ENCODE peak calls at places on chromosomes 16 and 17, in seven cellular contexts. One of them, this sample, is unnamed.

GRCh38 chr16:19410435-19411153 is 7.1 kb upstream of the TMC5 start:
- DNase-seq in naive thymus-derived CD4-positive, alpha-beta T cell: no peak
- DNase-seq in cardiac muscle cell: peak
- DNase-seq in GM12891: peak
- DNase-seq in NCI-H460: peak
- DNase-seq in stimulated activated CD8-positive, alpha-beta memory T cell treated with anti-CD3 and anti-CD28 coated beads, Interleukin-7, amount 100 ng/mL, for 1 hour: no peak
- DNase-seq in LHCN-M2: no peak
- DNase-seq in this sample: no peak

GRCh38 chr16:2835638-2836493 is 5.8 kb downstream of the ZG16B start:
- DNase-seq in naive thymus-derived CD4-positive, alpha-beta T cell: no peak
- DNase-seq in cardiac muscle cell: peak
- DNase-seq in GM12891: no peak
- DNase-seq in NCI-H460: no peak
- DNase-seq in stimulated activated CD8-positive, alpha-beta memory T cell treated with anti-CD3 and anti-CD28 coated beads, Interleukin-7, amount 100 ng/mL, for 1 hour: no peak
- DNase-seq in LHCN-M2: peak
- DNase-seq in this sample: peak

GRCh38 chr16:2205967-2206313 is 686 bp downstream of the MLST8 start:
- DNase-seq in naive thymus-derived CD4-positive, alpha-beta T cell: no peak
- DNase-seq in cardiac muscle cell: no peak
- DNase-seq in GM12891: no peak
- DNase-seq in NCI-H460: no peak
- DNase-seq in stimulated activated CD8-positive, alpha-beta memory T cell treated with anti-CD3 and anti-CD28 coated beads, Interleukin-7, amount 100 ng/mL, for 1 hour: no peak
- DNase-seq in LHCN-M2: no peak
- DNase-seq in this sample: no peak

GRCh38 chr17:33436321-33436720 is 143.2 kb upstream of the ASIC2 start:
- DNase-seq in naive thymus-derived CD4-positive, alpha-beta T cell: no peak
- DNase-seq in cardiac muscle cell: no peak
- DNase-seq in GM12891: no peak
- DNase-seq in NCI-H460: no peak
- DNase-seq in stimulated activated CD8-positive, alpha-beta memory T cell treated with anti-CD3 and anti-CD28 coated beads, Interleukin-7, amount 100 ng/mL, for 1 hour: no peak
- DNase-seq in LHCN-M2: peak
- DNase-seq in this sample: no peak

GRCh38 chr16:85465328-85466307 is 147.5 kb upstream of the GSE1 start:
- DNase-seq in naive thymus-derived CD4-positive, alpha-beta T cell: no peak
- DNase-seq in cardiac muscle cell: peak
- DNase-seq in GM12891: no peak
- DNase-seq in NCI-H460: no peak
- DNase-seq in stimulated activated CD8-positive, alpha-beta memory T cell treated with anti-CD3 and anti-CD28 coated beads, Interleukin-7, amount 100 ng/mL, for 1 hour: no peak
- DNase-seq in LHCN-M2: peak
- DNase-seq in this sample: no peak

GRCh38 chr17:47663997-47664941 is 14.6 kb downstream of the KPNB1 start:
- DNase-seq in naive thymus-derived CD4-positive, alpha-beta T cell: peak
- DNase-seq in cardiac muscle cell: peak
- DNase-seq in GM12891: no peak
- DNase-seq in NCI-H460: peak
- DNase-seq in stimulated activated CD8-positive, alpha-beta memory T cell treated with anti-CD3 and anti-CD28 coated beads, Interleukin-7, amount 100 ng/mL, for 1 hour: peak
- DNase-seq in LHCN-M2: peak
- DNase-seq in this sample: peak

GRCh38 chr17:64150237-64151015 is 20.5 kb upstream of the ERN1 start:
- DNase-seq in naive thymus-derived CD4-positive, alpha-beta T cell: no peak
- DNase-seq in cardiac muscle cell: no peak
- DNase-seq in GM12891: no peak
- DNase-seq in NCI-H460: no peak
- DNase-seq in stimulated activated CD8-positive, alpha-beta memory T cell treated with anti-CD3 and anti-CD28 coated beads, Interleukin-7, amount 100 ng/mL, for 1 hour: no peak
- DNase-seq in LHCN-M2: peak
- DNase-seq in this sample: no peak

GRCh38 chr17:17352836-17353624 is 49.9 kb downstream of the NT5M start:
- DNase-seq in naive thymus-derived CD4-positive, alpha-beta T cell: no peak
- DNase-seq in cardiac muscle cell: no peak
- DNase-seq in GM12891: no peak
- DNase-seq in NCI-H460: no peak
- DNase-seq in stimulated activated CD8-positive, alpha-beta memory T cell treated with anti-CD3 and anti-CD28 coated beads, Interleukin-7, amount 100 ng/mL, for 1 hour: no peak
- DNase-seq in LHCN-M2: no peak
- DNase-seq in this sample: no peak

GRCh38 chr17:58641937-58642336 is 49.9 kb downstream of the TEX14 start:
- DNase-seq in naive thymus-derived CD4-positive, alpha-beta T cell: no peak
- DNase-seq in cardiac muscle cell: no peak
- DNase-seq in GM12891: no peak
- DNase-seq in NCI-H460: no peak
- DNase-seq in stimulated activated CD8-positive, alpha-beta memory T cell treated with anti-CD3 and anti-CD28 coated beads, Interleukin-7, amount 100 ng/mL, for 1 hour: no peak
- DNase-seq in LHCN-M2: no peak
- DNase-seq in this sample: peak

GRCh38 chr16:87724490-87725291 is 41.1 kb downstream of the KLHDC4 start:
- DNase-seq in naive thymus-derived CD4-positive, alpha-beta T cell: no peak
- DNase-seq in cardiac muscle cell: no peak
- DNase-seq in GM12891: no peak
- DNase-seq in NCI-H460: no peak
- DNase-seq in stimulated activated CD8-positive, alpha-beta memory T cell treated with anti-CD3 and anti-CD28 coated beads, Interleukin-7, amount 100 ng/mL, for 1 hour: no peak
- DNase-seq in LHCN-M2: no peak
- DNase-seq in this sample: no peak

GRCh38 chr17:51000835-51001638 is 119.6 kb downstream of the SPAG9 start:
- DNase-seq in naive thymus-derived CD4-positive, alpha-beta T cell: peak
- DNase-seq in cardiac muscle cell: peak
- DNase-seq in GM12891: peak
- DNase-seq in NCI-H460: peak
- DNase-seq in stimulated activated CD8-positive, alpha-beta memory T cell treated with anti-CD3 and anti-CD28 coated beads, Interleukin-7, amount 100 ng/mL, for 1 hour: no peak
- DNase-seq in LHCN-M2: peak
- DNase-seq in this sample: peak

GRCh38 chr17:61076649-61077048 is 323.0 kb upstream of the TBX2 start:
- DNase-seq in naive thymus-derived CD4-positive, alpha-beta T cell: no peak
- DNase-seq in cardiac muscle cell: no peak
- DNase-seq in GM12891: no peak
- DNase-seq in NCI-H460: no peak
- DNase-seq in stimulated activated CD8-positive, alpha-beta memory T cell treated with anti-CD3 and anti-CD28 coated beads, Interleukin-7, amount 100 ng/mL, for 1 hour: no peak
- DNase-seq in LHCN-M2: no peak
- DNase-seq in this sample: no peak

GRCh38 chr17:72467841-72468653 is 347.2 kb downstream of the SOX9 start:
- DNase-seq in naive thymus-derived CD4-positive, alpha-beta T cell: no peak
- DNase-seq in cardiac muscle cell: no peak
- DNase-seq in GM12891: no peak
- DNase-seq in NCI-H460: peak
- DNase-seq in stimulated activated CD8-positive, alpha-beta memory T cell treated with anti-CD3 and anti-CD28 coated beads, Interleukin-7, amount 100 ng/mL, for 1 hour: no peak
- DNase-seq in LHCN-M2: no peak
- DNase-seq in this sample: no peak

GRCh38 chr17:2814499-2815341 is 18.5 kb downstream of the RAP1GAP2 start:
- DNase-seq in naive thymus-derived CD4-positive, alpha-beta T cell: peak
- DNase-seq in cardiac muscle cell: no peak
- DNase-seq in GM12891: peak
- DNase-seq in NCI-H460: no peak
- DNase-seq in stimulated activated CD8-positive, alpha-beta memory T cell treated with anti-CD3 and anti-CD28 coated beads, Interleukin-7, amount 100 ng/mL, for 1 hour: peak
- DNase-seq in LHCN-M2: no peak
- DNase-seq in this sample: no peak

GRCh38 chr17:80650751-80651173 is 106.1 kb downstream of the RPTOR start:
- DNase-seq in naive thymus-derived CD4-positive, alpha-beta T cell: no peak
- DNase-seq in cardiac muscle cell: no peak
- DNase-seq in GM12891: no peak
- DNase-seq in NCI-H460: no peak
- DNase-seq in stimulated activated CD8-positive, alpha-beta memory T cell treated with anti-CD3 and anti-CD28 coated beads, Interleukin-7, amount 100 ng/mL, for 1 hour: no peak
- DNase-seq in LHCN-M2: no peak
- DNase-seq in this sample: no peak

GRCh38 chr16:7016986-7017385 is 315.7 kb upstream of the RBFOX1 start:
- DNase-seq in naive thymus-derived CD4-positive, alpha-beta T cell: no peak
- DNase-seq in cardiac muscle cell: no peak
- DNase-seq in GM12891: no peak
- DNase-seq in NCI-H460: no peak
- DNase-seq in stimulated activated CD8-positive, alpha-beta memory T cell treated with anti-CD3 and anti-CD28 coated beads, Interleukin-7, amount 100 ng/mL, for 1 hour: no peak
- DNase-seq in LHCN-M2: no peak
- DNase-seq in this sample: no peak

GRCh38 chr17:35254107-35254802 is 11.4 kb downstream of the SLFN5 start:
- DNase-seq in naive thymus-derived CD4-positive, alpha-beta T cell: no peak
- DNase-seq in cardiac muscle cell: peak
- DNase-seq in GM12891: no peak
- DNase-seq in NCI-H460: peak
- DNase-seq in stimulated activated CD8-positive, alpha-beta memory T cell treated with anti-CD3 and anti-CD28 coated beads, Interleukin-7, amount 100 ng/mL, for 1 hour: no peak
- DNase-seq in LHCN-M2: peak
- DNase-seq in this sample: peak

GRCh38 chr16:67105881-67106280 is 3.9 kb upstream of the PHAF1 start:
- DNase-seq in naive thymus-derived CD4-positive, alpha-beta T cell: no peak
- DNase-seq in cardiac muscle cell: no peak
- DNase-seq in GM12891: no peak
- DNase-seq in NCI-H460: no peak
- DNase-seq in stimulated activated CD8-positive, alpha-beta memory T cell treated with anti-CD3 and anti-CD28 coated beads, Interleukin-7, amount 100 ng/mL, for 1 hour: no peak
- DNase-seq in LHCN-M2: no peak
- DNase-seq in this sample: no peak

GRCh38 chr16:78984887-78985464 is 615.6 kb downstream of the MAF start:
- DNase-seq in naive thymus-derived CD4-positive, alpha-beta T cell: no peak
- DNase-seq in cardiac muscle cell: peak
- DNase-seq in GM12891: no peak
- DNase-seq in NCI-H460: no peak
- DNase-seq in stimulated activated CD8-positive, alpha-beta memory T cell treated with anti-CD3 and anti-CD28 coated beads, Interleukin-7, amount 100 ng/mL, for 1 hour: no peak
- DNase-seq in LHCN-M2: no peak
- DNase-seq in this sample: no peak

GRCh38 chr16:23595951-23596720 is at the start of gene NDUFAB1:
- DNase-seq in naive thymus-derived CD4-positive, alpha-beta T cell: peak
- DNase-seq in cardiac muscle cell: peak
- DNase-seq in GM12891: peak
- DNase-seq in NCI-H460: peak
- DNase-seq in stimulated activated CD8-positive, alpha-beta memory T cell treated with anti-CD3 and anti-CD28 coated beads, Interleukin-7, amount 100 ng/mL, for 1 hour: peak
- DNase-seq in LHCN-M2: peak
- DNase-seq in this sample: peak

GRCh38 chr17:49170216-49170615 is 37.6 kb downstream of the B4GALNT2 start:
- DNase-seq in naive thymus-derived CD4-positive, alpha-beta T cell: no peak
- DNase-seq in cardiac muscle cell: no peak
- DNase-seq in GM12891: no peak
- DNase-seq in NCI-H460: no peak
- DNase-seq in stimulated activated CD8-positive, alpha-beta memory T cell treated with anti-CD3 and anti-CD28 coated beads, Interleukin-7, amount 100 ng/mL, for 1 hour: no peak
- DNase-seq in LHCN-M2: no peak
- DNase-seq in this sample: no peak

GRCh38 chr16:47983999-47984580 is 171.7 kb downstream of the ABCC12 start:
- DNase-seq in naive thymus-derived CD4-positive, alpha-beta T cell: no peak
- DNase-seq in cardiac muscle cell: no peak
- DNase-seq in GM12891: no peak
- DNase-seq in NCI-H460: no peak
- DNase-seq in stimulated activated CD8-positive, alpha-beta memory T cell treated with anti-CD3 and anti-CD28 coated beads, Interleukin-7, amount 100 ng/mL, for 1 hour: no peak
- DNase-seq in LHCN-M2: no peak
- DNase-seq in this sample: no peak

GRCh38 chr16:81127051-81127450 is 30.9 kb upstream of the GCSH start:
- DNase-seq in naive thymus-derived CD4-positive, alpha-beta T cell: no peak
- DNase-seq in cardiac muscle cell: no peak
- DNase-seq in GM12891: no peak
- DNase-seq in NCI-H460: no peak
- DNase-seq in stimulated activated CD8-positive, alpha-beta memory T cell treated with anti-CD3 and anti-CD28 coated beads, Interleukin-7, amount 100 ng/mL, for 1 hour: no peak
- DNase-seq in LHCN-M2: peak
- DNase-seq in this sample: no peak

GRCh38 chr17:72425133-72425795 is 304.4 kb downstream of the SOX9 start:
- DNase-seq in naive thymus-derived CD4-positive, alpha-beta T cell: no peak
- DNase-seq in cardiac muscle cell: no peak
- DNase-seq in GM12891: no peak
- DNase-seq in NCI-H460: no peak
- DNase-seq in stimulated activated CD8-positive, alpha-beta memory T cell treated with anti-CD3 and anti-CD28 coated beads, Interleukin-7, amount 100 ng/mL, for 1 hour: no peak
- DNase-seq in LHCN-M2: no peak
- DNase-seq in this sample: no peak

GRCh38 chr17:41621916-41622315 is 2.5 kb downstream of the KRT17 start:
- DNase-seq in naive thymus-derived CD4-positive, alpha-beta T cell: no peak
- DNase-seq in cardiac muscle cell: no peak
- DNase-seq in GM12891: no peak
- DNase-seq in NCI-H460: no peak
- DNase-seq in stimulated activated CD8-positive, alpha-beta memory T cell treated with anti-CD3 and anti-CD28 coated beads, Interleukin-7, amount 100 ng/mL, for 1 hour: no peak
- DNase-seq in LHCN-M2: no peak
- DNase-seq in this sample: no peak

GRCh38 chr17:27459433-27459832 is 3.2 kb downstream of the KSR1 start:
- DNase-seq in naive thymus-derived CD4-positive, alpha-beta T cell: no peak
- DNase-seq in cardiac muscle cell: no peak
- DNase-seq in GM12891: no peak
- DNase-seq in NCI-H460: no peak
- DNase-seq in stimulated activated CD8-positive, alpha-beta memory T cell treated with anti-CD3 and anti-CD28 coated beads, Interleukin-7, amount 100 ng/mL, for 1 hour: no peak
- DNase-seq in LHCN-M2: no peak
- DNase-seq in this sample: no peak

GRCh38 chr17:82330322-82331239 is 3.0 kb downstream of the SECTM1 start:
- DNase-seq in naive thymus-derived CD4-positive, alpha-beta T cell: no peak
- DNase-seq in cardiac muscle cell: peak
- DNase-seq in GM12891: no peak
- DNase-seq in NCI-H460: no peak
- DNase-seq in stimulated activated CD8-positive, alpha-beta memory T cell treated with anti-CD3 and anti-CD28 coated beads, Interleukin-7, amount 100 ng/mL, for 1 hour: no peak
- DNase-seq in LHCN-M2: peak
- DNase-seq in this sample: peak

This sample was measured in lung microvascular endothelial cell.